ENCODE peak calls at places on chromosomes 7 and 10, in ten cellular contexts. X is tibial artery, T is left lung, H is foreskin fibroblast, S is HCT116, U is GM23338, G is WTC11, F is transverse colon, D is endodermal cell, J is GM13976. L is an unnamed sample.
A peak's percentile ranks its signal among the peaks of the same experiment; 100 is the strongest.

GRCh38 chr7:34191766-34192550 is 286.6 kb downstream of the BMPER start:
- DNase-seq in J (no peak), F (no peak), S (no peak), H (no peak), T (no peak), G (no peak), X (no peak), D (no peak), U (no peak), L (no peak)

GRCh38 chr10:28593811-28594210 is 60.9 kb downstream of the WAC start:
- DNase-seq in T (no peak), X (no peak), U (peak; percentile 35), F (no peak), D (peak; percentile 57), H (no peak), G (no peak), J (no peak), S (no peak), L (no peak)

GRCh38 chr7:44980393-44981034 is 1.7 kb upstream of the MYO1G start:
- DNase-seq in U (no peak), T (peak; percentile 76), S (no peak), J (peak; percentile 68), D (peak; percentile 44), G (no peak), F (no peak), H (peak; percentile 71), X (no peak), L (peak; percentile 97)

GRCh38 chr10:101880190-101880573 is 36.6 kb upstream of the KCNIP2 start:
- DNase-seq in J (no peak), D (no peak), G (no peak), S (no peak), H (no peak), X (no peak), T (no peak), U (no peak), F (no peak), L (no peak)

GRCh38 chr10:101834341-101834740 is 9.3 kb downstream of the KCNIP2 start:
- DNase-seq in D (no peak), U (no peak), G (no peak), J (no peak), H (no peak), T (peak; percentile 90), F (peak; percentile 28), X (no peak), S (no peak), L (peak; percentile 37)

GRCh38 chr10:58746470-58747185 is 234.0 kb downstream of the BICC1 start:
- DNase-seq in S (no peak), X (no peak), F (no peak), H (no peak), D (no peak), J (no peak), U (peak; percentile 43), G (no peak), T (no peak), L (no peak)

GRCh38 chr10:8043569-8044306 is 10.8 kb upstream of the GATA3 start:
- DNase-seq in J (no peak), G (peak; percentile 73), D (peak; percentile 91), F (no peak), S (no peak), U (peak; percentile 89), H (no peak), T (no peak), X (no peak), L (peak; percentile 59)

GRCh38 chr7:149422065-149422913 is 38.6 kb downstream of the ZNF777 start:
- DNase-seq in S (peak; percentile 53), U (peak; percentile 94), H (peak; percentile 87), F (peak; percentile 72), D (peak; percentile 93), X (no peak), G (peak; percentile 86), J (peak; percentile 96), T (peak; percentile 96), L (peak; percentile 67)

GRCh38 chr7:37359662-37360444 is 88.8 kb downstream of the ELMO1 start:
- DNase-seq in J (no peak), G (no peak), X (no peak), D (no peak), U (no peak), S (no peak), T (no peak), F (no peak), H (no peak), L (peak; percentile 43)

GRCh38 chr10:62038609-62039190 is 137.2 kb downstream of the ARID5B start:
- DNase-seq in F (peak; percentile 85), X (peak; percentile 87), H (peak; percentile 88), J (peak; percentile 65), G (peak; percentile 60), D (peak; percentile 85), U (peak; percentile 81), T (peak; percentile 73), S (peak; percentile 38), L (peak; percentile 87)

GRCh38 chr10:51522858-51523257 is 176.5 kb downstream of the CSTF2T start:
- DNase-seq in U (no peak), J (no peak), H (peak; percentile 11), X (no peak), T (no peak), S (no peak), G (no peak), D (no peak), F (no peak), L (no peak)

GRCh38 chr7:24462117-24462516 is 111.1 kb upstream of the PALS2 start:
- DNase-seq in H (no peak), F (no peak), S (no peak), U (no peak), X (no peak), J (no peak), T (no peak), G (no peak), D (no peak), L (no peak)

GRCh38 chr7:24456526-24457214 is 116.6 kb upstream of the PALS2 start:
- DNase-seq in T (no peak), U (no peak), H (no peak), F (no peak), X (no peak), D (no peak), J (no peak), G (no peak), S (no peak), L (no peak)

GRCh38 chr7:24462984-24463383 is 110.3 kb upstream of the PALS2 start:
- DNase-seq in F (no peak), D (no peak), U (no peak), S (no peak), J (no peak), T (no peak), X (no peak), H (no peak), G (no peak), L (no peak)

GRCh38 chr7:24455813-24456525 is 117.3 kb upstream of the PALS2 start:
- DNase-seq in J (no peak), S (no peak), F (no peak), G (no peak), U (no peak), T (no peak), D (no peak), X (no peak), H (no peak), L (no peak)

DNA sequence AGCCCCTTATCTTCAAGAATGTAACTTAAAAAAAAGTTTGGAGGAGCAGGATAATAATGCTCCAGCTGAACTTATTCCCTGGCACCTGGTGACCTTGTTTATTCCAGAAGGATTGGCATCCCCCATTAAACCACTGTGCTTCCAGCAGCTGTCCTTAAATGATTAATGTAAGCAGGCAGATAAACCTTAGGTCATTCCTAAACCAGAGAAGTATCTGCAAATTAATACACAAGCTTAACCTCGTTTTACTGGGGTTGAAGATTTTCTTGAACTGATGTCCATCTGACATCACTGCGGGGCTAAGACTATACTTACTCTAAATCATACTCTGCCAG is 116.1 kb upstream of the PALS2 start:
- DNase-seq in J (no peak), F (no peak), S (no peak), D (no peak), X (no peak), T (no peak), H (no peak), G (no peak), U (no peak), L (no peak)
- TF ChIP-seq CTCF in J (no peak), F (no peak), S (no peak), D (no peak), X (no peak), T (no peak), H (no peak), G (no peak), U (no peak), L (no peak)

DNA sequence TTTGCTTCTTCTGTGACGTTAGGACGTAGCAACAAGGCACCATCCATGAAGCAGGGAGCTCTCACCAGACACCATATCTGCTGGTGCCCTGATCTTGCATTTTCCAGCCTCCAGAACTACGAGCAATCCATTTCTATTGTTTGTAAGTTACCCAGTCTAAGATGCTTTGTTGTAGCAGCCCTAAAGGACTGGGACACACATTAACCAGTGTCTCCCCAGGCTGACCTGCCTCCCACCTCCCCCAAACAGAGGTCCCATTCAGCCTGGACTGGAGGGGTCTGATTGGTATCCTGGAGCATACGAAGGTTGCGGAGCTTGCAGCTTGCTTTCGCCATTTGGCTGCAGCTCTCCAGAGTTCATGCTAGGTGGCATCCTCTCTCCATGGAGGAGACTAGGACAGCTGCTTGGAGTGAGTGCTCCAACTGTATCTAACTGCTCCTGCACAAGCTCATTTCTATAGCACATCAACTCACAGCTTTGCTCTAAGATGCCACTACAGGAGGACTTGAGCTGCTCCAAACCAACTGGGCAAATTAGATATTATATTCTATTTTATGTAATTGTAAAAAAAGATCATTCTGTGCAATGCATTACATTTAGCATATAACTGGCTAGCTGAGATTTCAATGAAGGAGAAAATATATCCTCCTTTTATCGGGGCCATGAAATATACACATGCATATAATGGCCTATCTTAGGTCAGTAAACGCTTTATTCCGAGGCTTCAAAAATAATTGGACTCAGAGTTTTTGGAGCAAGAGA is 8.0 kb upstream of the GRK5 start:
- DNase-seq in F (peak; percentile 63), T (no peak), G (peak; percentile 62), J (peak; percentile 49), H (peak; percentile 93), X (peak; percentile 71), D (peak; percentile 85), U (peak; percentile 81), S (peak; percentile 77), L (peak; percentile 58)
- TF ChIP-seq CTCF in F (peak; percentile 68), T (peak; percentile 60), G (peak; percentile 19), J (peak; percentile 62), H (peak; percentile 77), X (peak; percentile 85), D (peak; percentile 85), U (peak; percentile 90), S (peak; percentile 87), L (peak; percentile 48)

DNA sequence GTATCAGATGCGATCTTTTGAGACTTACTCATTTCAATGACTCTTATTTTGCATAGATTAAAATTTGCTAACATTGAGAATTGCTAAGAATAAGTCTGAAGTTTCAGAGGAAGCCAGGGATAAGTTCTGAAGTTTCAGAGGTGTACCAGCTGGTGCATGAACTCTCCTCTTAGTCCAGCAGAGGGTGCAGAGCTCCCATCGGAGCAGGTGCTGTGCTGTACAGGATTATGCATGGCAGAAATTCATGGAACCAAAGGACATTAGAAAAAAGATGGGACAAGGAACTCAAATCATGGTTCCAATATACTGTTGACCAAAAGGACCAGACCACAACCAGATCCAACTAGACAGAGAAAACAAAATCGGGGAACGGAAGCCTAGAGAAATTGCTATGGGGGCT is 41.9 kb downstream of the MGAM2 start:
- DNase-seq in S (no peak), T (no peak), F (peak; percentile 25), H (no peak), U (no peak), X (no peak), G (no peak), J (no peak), D (peak; percentile 49), L (no peak)
- TF ChIP-seq CTCF in S (peak; percentile 53), T (peak; percentile 19), F (peak; percentile 22), H (no peak), U (peak; percentile 44), X (no peak), G (no peak), J (no peak), D (peak; percentile 71), L (no peak)

GRCh38 chr7:107742678-107743566 is 1.0 kb upstream of the CBLL1 start:
- DNase-seq in S (no peak), T (peak; percentile 86), X (peak; percentile 71), H (no peak), G (peak; percentile 77), J (no peak), F (peak; percentile 63), U (peak; percentile 91), D (peak; percentile 91), L (no peak)
- TF ChIP-seq CTCF in S (no peak), T (no peak), X (no peak), H (no peak), G (no peak), J (no peak), F (no peak), U (peak; percentile 6), D (no peak), L (no peak)